ENCODE peak calls at places on chromosomes 6 and 20, in four cellular contexts. M is SJSA1, S is IMR-90, O is adrenal gland. B is an unnamed sample.

GRCh38 chr6:142845624-142846458 is 99.1 kb downstream of the HIVEP2 start:
- DNase-seq in M (peak; percentile 94), O (peak; percentile 89), S (peak; percentile 70), B (peak; percentile 95)

GRCh38 chr6:31010393-31011060 is at the start of gene MUC22:
- DNase-seq in M (peak; percentile 11), O (no peak), S (peak; percentile 84), B (no peak)

GRCh38 chr6:140041571-140042332 is 667.3 kb upstream of the CITED2 start:
- DNase-seq in M (no peak), S (no peak), O (no peak), B (no peak)

GRCh38 chr20:24915440-24915839 is 33.6 kb upstream of the CST7 start:
- DNase-seq in O (no peak), M (no peak), S (no peak), B (no peak)

GRCh38 chr20:35199696-35200095 is 26.8 kb upstream of the MMP24 start:
- DNase-seq in S (peak; percentile 66), O (no peak), M (peak; percentile 52), B (no peak)

GRCh38 chr20:44646023-44646640 is 5.4 kb downstream of the ADA start:
- DNase-seq in M (no peak), S (peak; percentile 80), O (no peak), B (no peak)

GRCh38 chr20:9557411-9557810 is 43.0 kb downstream of the LAMP5 start:
- DNase-seq in S (no peak), O (no peak), M (no peak), B (no peak)

GRCh38 chr6:36818741-36819140 is 20.5 kb downstream of the CPNE5 start:
- DNase-seq in S (no peak), M (no peak), O (no peak), B (no peak)

GRCh38 chr6:101163611-101164010 is 229.9 kb upstream of the GRIK2 start:
- DNase-seq in O (no peak), M (no peak), S (no peak), B (no peak)

GRCh38 chr6:21598662-21599061 is 5.1 kb downstream of the SOX4 start:
- DNase-seq in O (no peak), S (no peak), M (peak; percentile 52), B (no peak)

GRCh38 chr6:46676604-46677313 is 10.9 kb upstream of the TDRD6 start:
- DNase-seq in M (no peak), S (no peak), O (no peak), B (no peak)

GRCh38 chr6:167974644-167975344 is 22.7 kb upstream of the KIF25 start:
- DNase-seq in O (no peak), M (peak; percentile 55), S (peak; percentile 32), B (no peak)
- H3K27ac ChIP-seq in O (no peak overlapping the region), M (no peak overlapping the region), S (no peak overlapping the region), B (no peak overlapping the region)

DNA sequence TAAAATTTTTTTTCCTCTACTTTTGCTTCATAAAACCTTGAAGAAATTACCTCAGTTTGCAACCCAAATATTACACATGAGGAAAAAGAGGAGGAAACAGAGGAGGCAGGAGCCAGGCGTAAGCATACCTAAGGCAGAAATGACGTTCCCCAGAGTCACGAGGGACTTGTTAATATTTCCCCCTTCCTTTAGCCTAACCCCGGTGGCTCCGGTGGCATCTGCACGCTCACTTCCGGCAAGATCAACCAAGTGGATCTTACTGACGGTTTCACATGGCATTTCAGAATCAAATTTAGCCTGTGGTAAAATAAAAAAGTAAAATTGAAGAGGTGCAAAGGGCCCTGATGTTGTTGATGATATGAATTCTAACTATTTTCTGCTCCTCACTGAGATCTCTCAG is 67.4 kb downstream of the KIF16B start:
- DNase-seq in S (no peak), M (no peak), O (no peak), B (no peak)
- H3K27ac ChIP-seq in S (no peak overlapping the region), M (no peak overlapping the region), O (no peak overlapping the region), B (no peak overlapping the region)

DNA sequence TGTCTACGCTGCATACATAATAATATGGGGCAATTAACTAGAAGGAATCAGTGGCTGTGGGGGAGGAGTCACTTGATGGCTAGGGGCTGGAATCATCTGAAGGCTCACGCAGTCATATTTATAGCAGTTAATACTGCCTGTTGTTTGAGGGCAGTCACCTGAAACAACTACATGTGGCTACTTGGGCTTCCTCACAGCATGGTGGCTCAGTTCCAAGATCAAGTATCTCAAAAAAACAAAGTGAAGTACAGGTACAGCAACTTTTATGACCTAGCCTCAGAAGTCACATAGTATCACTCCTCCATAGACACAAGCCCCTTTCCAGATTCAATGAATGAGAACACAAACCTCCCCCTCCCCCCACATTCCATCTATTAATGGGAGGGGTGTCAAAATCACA is 63.7 kb downstream of the STX11 start:
- DNase-seq in S (no peak), M (no peak), O (no peak), B (no peak)
- H3K27ac ChIP-seq in S (no peak overlapping the region), M (no peak overlapping the region), O (no peak overlapping the region), B (peak overlapping the region; percentile 77)

DNA sequence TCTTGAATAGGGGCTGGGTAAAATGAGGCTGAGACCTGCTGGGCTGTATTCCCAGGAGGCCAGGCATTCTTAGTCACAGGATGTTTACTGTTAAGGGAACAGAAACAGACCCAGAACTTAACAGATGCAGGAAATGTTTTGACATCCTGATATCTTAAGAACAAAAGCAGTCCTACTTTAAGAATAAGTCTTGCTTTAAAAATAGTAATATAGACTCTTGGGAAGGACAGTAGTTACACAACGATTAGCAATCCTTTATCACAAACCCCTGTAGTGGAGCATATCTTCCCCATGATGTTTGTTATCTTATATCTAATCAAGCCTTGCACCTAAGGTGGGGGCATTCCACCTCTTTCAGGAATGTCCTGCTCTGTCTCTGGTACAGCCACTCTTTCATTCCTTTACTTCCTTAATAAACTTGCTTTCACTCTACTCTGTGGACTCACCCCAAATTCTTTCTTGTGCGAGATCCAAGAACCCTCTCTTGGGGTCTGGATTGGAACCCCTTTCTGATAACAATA is 493.7 kb upstream of the SULF2 start:
- DNase-seq in O (no peak), S (peak; percentile 35), M (peak; percentile 20), B (no peak)
- H3K27ac ChIP-seq in O (no peak overlapping the region), S (no peak overlapping the region), M (no peak overlapping the region), B (no peak overlapping the region)

DNA sequence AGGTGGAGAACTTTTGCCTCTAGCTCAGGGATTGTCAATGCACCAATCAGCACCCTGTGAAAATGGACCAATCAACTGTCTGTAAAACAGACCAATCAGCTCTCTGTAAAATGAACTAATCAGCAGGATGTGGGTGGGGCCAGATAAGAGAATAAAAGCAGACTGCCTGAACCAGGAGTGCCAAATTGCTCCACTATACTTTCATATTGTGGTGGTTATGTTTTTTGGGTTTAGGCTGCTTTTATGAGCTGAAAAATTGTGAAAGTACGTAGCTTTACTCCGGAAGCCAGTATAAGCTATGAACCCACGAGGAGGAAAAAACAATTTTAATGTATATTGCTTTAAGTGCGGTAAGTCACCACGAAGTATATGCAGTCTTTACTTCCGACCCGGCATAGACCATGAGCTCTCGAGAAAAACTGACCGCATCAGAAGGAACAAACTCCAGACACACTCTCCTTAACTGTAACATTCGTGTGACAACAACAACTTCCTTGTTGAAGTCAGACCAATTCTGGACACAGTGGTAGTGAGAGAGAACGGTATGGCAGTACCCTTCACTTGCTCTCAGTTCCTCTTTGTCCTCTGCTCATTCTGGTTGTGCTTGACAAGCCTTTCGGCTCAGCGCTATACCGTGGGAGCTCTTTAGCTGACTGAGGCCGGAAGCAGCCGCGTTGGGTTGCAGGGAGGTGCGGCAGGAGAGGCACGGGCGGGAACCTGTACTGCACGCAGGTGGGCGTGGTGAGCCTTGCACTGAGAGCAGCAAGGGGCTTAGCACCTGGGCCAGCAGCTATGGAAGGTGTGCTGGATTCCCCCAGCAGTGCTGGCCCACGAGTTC is 81.9 kb upstream of the E2F3 start:
- DNase-seq in O (peak; percentile 16), S (no peak), M (no peak), B (no peak)
- H3K27ac ChIP-seq in O (no peak overlapping the region), S (no peak overlapping the region), M (no peak overlapping the region), B (no peak overlapping the region)

DNA sequence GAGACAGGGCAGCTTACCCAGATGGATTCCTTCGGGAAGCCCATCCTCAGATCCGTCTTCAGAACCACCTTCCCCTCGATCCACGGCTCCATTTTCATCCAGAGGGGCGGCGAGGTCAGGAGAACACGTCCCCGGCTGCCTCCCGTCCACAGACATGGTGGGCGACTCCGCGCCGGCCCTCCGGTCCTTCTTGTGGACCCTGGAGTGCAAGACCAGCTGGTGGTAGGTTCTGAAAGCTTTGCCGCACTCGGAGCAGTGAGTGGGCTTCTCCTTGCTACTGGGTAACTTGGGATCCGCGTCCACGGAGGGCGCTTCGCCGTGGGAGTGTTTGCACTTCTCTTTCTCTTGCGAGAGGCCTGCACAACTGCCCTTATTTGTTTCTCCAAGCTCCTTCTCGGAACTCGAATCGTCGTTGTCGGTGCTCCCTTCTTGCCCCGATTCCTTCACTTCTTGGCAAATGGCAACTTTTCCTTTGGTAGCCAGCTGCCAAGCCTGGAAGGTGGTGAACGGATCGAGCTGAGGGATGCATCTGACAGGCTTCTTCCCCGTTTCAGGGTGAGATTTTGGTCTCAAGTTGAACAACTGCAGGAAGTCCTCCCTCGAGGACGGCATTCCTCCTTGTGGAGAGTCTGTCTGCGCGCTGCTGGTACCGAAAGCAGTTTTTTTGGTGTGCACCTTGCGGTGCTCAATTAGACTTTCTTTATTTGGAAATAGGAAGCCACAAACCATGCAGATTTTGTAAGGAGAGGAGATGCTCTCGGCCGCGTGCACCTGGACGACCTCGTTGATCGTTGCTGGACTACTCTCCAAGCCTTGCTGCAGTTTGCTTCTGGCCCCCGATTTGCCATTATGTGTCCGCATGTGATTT is 12.0 kb downstream of the ZNF217 start:
- DNase-seq in M (no peak), S (no peak), O (no peak), B (no peak)
- H3K27ac ChIP-seq in M (no peak overlapping the region), S (peak overlapping the region; percentile 34), O (no peak overlapping the region), B (peak overlapping the region; percentile 59)

B was measured in thyroid gland.